ENCODE peak calls at places on chromosomes 11 and 22, in ten cellular contexts. O is upper lobe of left lung, J is K562, N is A549, L is ovary, H is sigmoid colon, A is transverse colon, F is esophagus muscularis mucosa, W is stomach, R is SK-N-SH. Y is an unnamed sample.

GRCh38 chr22:23754220-23754919 is at the start of gene VPREB3:
- DNase-seq in O (no peak), A (no peak), L (no peak), W (no peak), N (no peak), F (no peak), J (no peak), R (no peak), H (no peak), Y (no peak)

GRCh38 chr11:46075168-46075567 is 46.1 kb downstream of the PHF21A start:
- DNase-seq in J (peak; percentile 48), R (no peak), H (no peak), A (no peak), O (no peak), L (no peak), F (no peak), W (no peak), N (no peak), Y (no peak)

GRCh38 chr11:7571640-7572000 is 57.8 kb downstream of the PPFIBP2 start:
- DNase-seq in F (no peak), W (peak; percentile 79), A (peak; percentile 82), L (peak; percentile 83), N (peak; percentile 79), R (peak; percentile 70), J (peak; percentile 69), H (peak; percentile 73), O (no peak), Y (no peak)

GRCh38 chr11:40921256-40921655 is 538.2 kb downstream of the LRRC4C start:
- DNase-seq in A (no peak), W (no peak), N (no peak), R (no peak), J (no peak), F (no peak), O (no peak), L (no peak), H (no peak), Y (no peak)

GRCh38 chr11:132777067-132777975 is 755.0 kb downstream of the OPCML start:
- DNase-seq in W (no peak), A (no peak), H (no peak), L (no peak), F (peak; percentile 55), J (no peak), O (no peak), R (no peak), N (no peak), Y (no peak)

GRCh38 chr22:28442951-28443876 is 236.4 kb downstream of the TTC28 start:
- DNase-seq in A (peak; percentile 68), L (peak; percentile 66), H (peak; percentile 84), O (peak; percentile 56), R (peak; percentile 66), F (no peak), W (peak; percentile 62), N (no peak), J (no peak), Y (peak; percentile 83)

GRCh38 chr11:69460540-69461257 is 20.8 kb upstream of the LINC01488 start:
- DNase-seq in N (peak; percentile 22), A (no peak), F (no peak), O (no peak), L (no peak), H (no peak), J (no peak), W (no peak), R (no peak), Y (no peak)

GRCh38 chr11:17716807-17717206 is 2.6 kb upstream of the MYOD1 start:
- DNase-seq in W (no peak), H (no peak), N (no peak), R (no peak), J (no peak), F (no peak), L (no peak), O (no peak), A (no peak), Y (no peak)

GRCh38 chr11:76955459-76956114 is 78.6 kb upstream of the B3GNT6 start:
- DNase-seq in H (no peak), F (no peak), O (no peak), R (no peak), L (no peak), A (no peak), W (no peak), J (no peak), N (no peak), Y (no peak)

GRCh38 chr22:46737976-46738641 is at the start of gene CERK:
- DNase-seq in H (peak; percentile 92), N (peak; percentile 31), O (peak; percentile 93), F (peak; percentile 94), L (peak; percentile 88), R (peak; percentile 95), W (peak; percentile 85), J (peak; percentile 84), A (peak; percentile 87), Y (peak; percentile 90)

GRCh38 chr11:131904756-131905155 is 534.3 kb downstream of the NTM start:
- DNase-seq in A (no peak), J (no peak), N (no peak), R (no peak), O (no peak), L (no peak), F (no peak), H (no peak), W (no peak), Y (no peak)

GRCh38 chr22:32396255-32396654 is 15.8 kb downstream of the RTCB start:
- DNase-seq in W (no peak), J (no peak), F (no peak), H (no peak), O (no peak), A (no peak), L (no peak), R (no peak), N (no peak), Y (no peak)

GRCh38 chr11:116986521-116987105 is 111.6 kb downstream of the SIK3 start:
- DNase-seq in A (no peak), R (no peak), O (no peak), W (no peak), H (no peak), F (no peak), N (no peak), J (no peak), L (no peak), Y (no peak)

GRCh38 chr11:61009392-61010275 is 38.2 kb downstream of the CD6 start:
- DNase-seq in A (no peak), F (no peak), W (no peak), H (no peak), R (no peak), L (no peak), N (no peak), J (no peak), O (no peak), Y (no peak)

GRCh38 chr11:34921156-34921555 is 4.7 kb downstream of the PDHX start:
- DNase-seq in J (no peak), O (no peak), H (no peak), R (no peak), N (no peak), W (no peak), L (no peak), F (no peak), A (no peak), Y (no peak)
- H3K4me1 ChIP-seq in J (peaks cover 3% of the 10 kb centered on the region), O (peaks cover 27% of the 10 kb centered on the region), H (peaks cover 52% of the 10 kb centered on the region), R (peaks cover 6% of the 10 kb centered on the region), N (peaks cover 34% of the 10 kb centered on the region), W (peaks cover 33% of the 10 kb centered on the region), L (peaks cover 5% of the 10 kb centered on the region), F (peaks cover 59% of the 10 kb centered on the region), A (peaks cover 23% of the 10 kb centered on the region), Y (peaks cover 24% of the 10 kb centered on the region)

GRCh38 chr22:31099386-31099785 is 8.0 kb downstream of the SELENOM start:
- DNase-seq in O (no peak), F (no peak), J (no peak), N (no peak), H (no peak), L (no peak), R (no peak), A (no peak), W (no peak), Y (no peak)

GRCh38 chr22:31099841-31100761 is 7.3 kb downstream of the SELENOM start:
- DNase-seq in L (peak; percentile 27), A (no peak), J (no peak), R (no peak), W (no peak), O (no peak), H (peak; percentile 71), N (no peak), F (no peak), Y (no peak)

GRCh38 chr22:31096637-31097274 is 10.6 kb downstream of the SELENOM start:
- DNase-seq in A (no peak), J (no peak), F (no peak), N (no peak), W (no peak), H (no peak), O (peak; percentile 76), R (no peak), L (no peak), Y (no peak)

GRCh38 chr22:31098633-31099110 is 8.7 kb downstream of the SELENOM start:
- DNase-seq in O (peak; percentile 82), J (peak; percentile 88), R (peak; percentile 58), A (peak; percentile 64), N (no peak), L (peak; percentile 63), W (peak; percentile 54), H (peak; percentile 92), F (no peak), Y (no peak)

DNA sequence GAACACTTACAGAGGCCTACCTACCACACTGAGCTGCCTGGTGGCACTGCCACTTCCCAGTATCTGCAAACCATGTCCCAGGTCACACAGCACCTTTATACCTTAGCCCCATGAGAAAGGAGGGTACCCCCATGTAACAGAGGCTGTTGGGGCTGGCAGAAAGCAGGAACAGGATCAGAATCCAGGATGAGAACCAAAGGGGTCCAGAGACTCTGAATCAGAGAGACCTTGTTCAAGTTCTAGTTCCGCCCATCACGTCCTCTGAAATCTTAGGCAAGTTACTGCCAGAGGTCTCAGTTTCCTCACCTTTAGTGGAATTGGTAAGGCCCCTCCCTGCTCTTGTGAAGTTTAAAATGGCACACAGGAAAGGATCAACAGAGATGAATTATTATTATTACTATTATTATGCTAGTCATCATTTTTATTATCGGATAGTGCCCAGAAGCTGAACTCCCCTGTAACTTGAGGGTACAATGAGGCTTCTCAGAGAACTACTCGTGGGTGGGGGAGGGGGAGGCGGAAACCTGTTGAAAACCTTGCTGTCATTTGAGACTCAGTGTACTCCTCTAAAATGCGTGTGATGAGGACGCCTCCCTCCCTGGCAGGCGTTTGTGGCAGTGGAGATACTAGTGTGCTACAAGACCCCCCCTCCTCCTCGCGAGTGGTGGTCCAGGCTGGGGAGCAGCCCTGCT is 9.3 kb downstream of the SELENOM start:
- DNase-seq in O (no peak), A (no peak), H (no peak), N (no peak), F (no peak), W (no peak), J (no peak), L (no peak), R (no peak), Y (no peak)
- H3K27ac ChIP-seq in O (peak overlapping the region; percentile 10), A (peak overlapping the region; percentile 82), H (peak overlapping the region; percentile 100), N (no peak overlapping the region), F (peak overlapping the region; percentile 99), W (peak overlapping the region; percentile 96), J (no peak overlapping the region), L (no peak overlapping the region), R (no peak overlapping the region), Y (no peak overlapping the region)

GRCh38 chr11:128582496-128583366 is 4.6 kb downstream of the ETS1 start:
- DNase-seq in A (no peak), F (no peak), N (peak; percentile 39), R (no peak), O (no peak), W (no peak), H (peak; percentile 59), J (no peak), L (no peak), Y (no peak)
- TF ChIP-seq EP300 in A (no peak), F (no peak), N (no peak), R (no peak), O (no peak), W (no peak), H (no peak), J (no peak), L (no peak), Y (no peak)

GRCh38 chr11:128595221-128595620 is 7.9 kb upstream of the ETS1 start:
- DNase-seq in A (no peak), J (no peak), O (no peak), H (no peak), F (no peak), L (no peak), N (no peak), W (no peak), R (no peak), Y (no peak)
- H3K4me1 ChIP-seq in A (no peaks in the 10 kb centered on the region), J (no peaks in the 10 kb centered on the region), O (no peaks in the 10 kb centered on the region), H (no peaks in the 10 kb centered on the region), F (no peaks in the 10 kb centered on the region), L (no peaks in the 10 kb centered on the region), N (no peaks in the 10 kb centered on the region), W (no peaks in the 10 kb centered on the region), R (peaks cover 8% of the 10 kb centered on the region), Y (peaks cover 4% of the 10 kb centered on the region)